ENCODE peak calls at places on chromosomes 11 and 22, in four cellular contexts. Z is cardiac fibroblast, S is omental fat pad, V is A549. P is an unnamed sample.

GRCh38 chr11:8692417-8692816 is 9.8 kb downstream of the RPL27A start:
- DNase-seq in Z (no peak), S (no peak), V (no peak), P (no peak)

GRCh38 chr22:19648419-19648929 is 65.8 kb upstream of the SEPTIN5 start:
- DNase-seq in Z (peak), S (no peak), V (no peak), P (no peak)

GRCh38 chr11:95638501-95638900 is 151.1 kb downstream of the FAM76B start:
- DNase-seq in Z (no peak), S (no peak), V (no peak), P (no peak)

GRCh38 chr22:43151251-43152000 is at the start of gene TSPO:
- DNase-seq in Z (peak), S (no peak), V (peak), P (peak)

GRCh38 chr11:102410382-102410784 is 42.2 kb downstream of the TMEM123 start:
- DNase-seq in Z (peak), S (no peak), V (no peak), P (no peak)

GRCh38 chr11:3836903-3837302 is 3.9 kb downstream of the RHOG start:
- DNase-seq in Z (no peak), S (no peak), V (no peak), P (no peak)

GRCh38 chr11:35859311-35859710 is 84.6 kb upstream of the LDLRAD3 start:
- DNase-seq in Z (peak), S (no peak), V (no peak), P (no peak)

GRCh38 chr11:38927993-38928392 is 2330.0 kb upstream of the RAG2 start:
- DNase-seq in Z (no peak), S (no peak), V (no peak), P (no peak)

GRCh38 chr11:102114032-102114431 is 3.8 kb downstream of the YAP1 start:
- DNase-seq in Z (no peak), S (no peak), V (peak), P (no peak)

GRCh38 chr11:71971676-71972075 is 27.0 kb upstream of the IL18BP start:
- DNase-seq in Z (no peak), S (no peak), V (no peak), P (no peak)

GRCh38 chr22:31800065-31800464 is 46.2 kb downstream of the DEPDC5 start:
- DNase-seq in Z (peak), S (no peak), V (peak), P (no peak)

GRCh38 chr11:73999581-74000306 is 9.1 kb downstream of the UCP3 start:
- DNase-seq in Z (no peak), S (no peak), V (no peak), P (no peak)

GRCh38 chr11:69105431-69106123 is 50.2 kb upstream of the SMIM38 start:
- DNase-seq in Z (no peak), S (no peak), V (no peak), P (no peak)

GRCh38 chr11:74205181-74205580 is 34.1 kb downstream of the PPME1 start:
- DNase-seq in Z (no peak), S (no peak), V (no peak), P (no peak)

GRCh38 chr22:24905909-24906308 is 40.6 kb downstream of the LHFPL7 start:
- DNase-seq in Z (no peak), S (no peak), V (no peak), P (no peak)

GRCh38 chr11:11525283-11525682 is 96.5 kb downstream of the GALNT18 start:
- DNase-seq in Z (no peak), S (no peak), V (no peak), P (no peak)

GRCh38 chr11:45737056-45737455 is 67.9 kb upstream of the SLC35C1 start:
- DNase-seq in Z (peak), S (no peak), V (no peak), P (no peak)

GRCh38 chr11:119236490-119236889 is 30.4 kb downstream of the CBL start:
- DNase-seq in Z (peak), S (no peak), V (no peak), P (no peak)

GRCh38 chr11:118142081-118142480 is 10.5 kb downstream of the SCN4B start:
- DNase-seq in Z (peak), S (no peak), V (peak), P (no peak)

GRCh38 chr11:119029340-119030028 is 1.2 kb downstream of the SLC37A4 start:
- DNase-seq in Z (no peak), S (no peak), V (no peak), P (peak)

GRCh38 chr11:126969865-126970479 is 30.6 kb downstream of the KIRREL3 start:
- DNase-seq in Z (peak), S (no peak), V (peak), P (no peak)

GRCh38 chr11:119691020-119691666 is 37.9 kb downstream of the NECTIN1 start:
- DNase-seq in Z (no peak), S (no peak), V (no peak), P (no peak)

GRCh38 chr22:45112136-45112879 is 51.4 kb upstream of the NUP50 start:
- DNase-seq in Z (peak), S (no peak), V (no peak), P (no peak)

GRCh38 chr22:39594411-39594810 is 23.9 kb downstream of the CACNA1I start:
- DNase-seq in Z (no peak), S (no peak), V (no peak), P (no peak)

GRCh38 chr11:58805065-58805464 is 39.4 kb downstream of the GLYATL2 start:
- DNase-seq in Z (peak), S (no peak), V (no peak), P (no peak)

GRCh38 chr22:47837703-47838102 is 1075.3 kb downstream of the TBC1D22A start:
- DNase-seq in Z (peak), S (no peak), V (peak), P (no peak)

GRCh38 chr11:37946155-37946766 is 1348.2 kb upstream of the RAG2 start:
- DNase-seq in Z (peak), S (no peak), V (peak), P (peak)

GRCh38 chr22:43534916-43535315 is 123.1 kb downstream of the MPPED1 start:
- DNase-seq in Z (no peak), S (no peak), V (no peak), P (no peak)

GRCh38 chr11:11306855-11307254 is 46.2 kb downstream of the CSNK2A3 start:
- DNase-seq in Z (no peak), S (no peak), V (no peak), P (no peak)

GRCh38 chr11:28878025-28878424 is 769.8 kb downstream of the METTL15 start:
- DNase-seq in Z (peak), S (no peak), V (peak), P (no peak)

GRCh38 chr11:118621071-118621815 is 13.8 kb downstream of the PHLDB1 start:
- DNase-seq in Z (peak), S (peak), V (no peak), P (no peak)

GRCh38 chr11:61715877-61716276 is 35.7 kb downstream of the DAGLA start:
- DNase-seq in Z (no peak), S (no peak), V (no peak), P (no peak)

GRCh38 chr11:69361466-69361865 is 67.5 kb downstream of the MYEOV start:
- DNase-seq in Z (no peak), S (no peak), V (no peak), P (no peak)

GRCh38 chr22:21714784-21715183 is 20.8 kb downstream of the YPEL1 start:
- DNase-seq in Z (no peak), S (no peak), V (no peak), P (no peak)

GRCh38 chr22:21711851-21712250 is 23.7 kb downstream of the YPEL1 start:
- DNase-seq in Z (no peak), S (no peak), V (no peak), P (no peak)

GRCh38 chr22:21714059-21714770 is 21.4 kb downstream of the YPEL1 start:
- DNase-seq in Z (no peak), S (no peak), V (no peak), P (no peak)

GRCh38 chr22:21712751-21713427 is 22.7 kb downstream of the YPEL1 start:
- DNase-seq in Z (peak), S (no peak), V (peak), P (peak)

GRCh38 chr22:21713428-21714058 is 22.1 kb downstream of the YPEL1 start:
- DNase-seq in Z (no peak), S (no peak), V (no peak), P (no peak)
- TF ChIP-seq CTCF in Z (no peak), S (no peak), V (no peak), P (no peak)

GRCh38 chr11:14904745-14905103 is 12.7 kb upstream of the CYP2R1 start:
- DNase-seq in Z (peak), S (peak), V (peak), P (peak)
- TF ChIP-seq CTCF in Z (peak), S (peak), V (peak), P (peak)

GRCh38 chr11:19301336-19301735 is 60.6 kb upstream of the E2F8 start:
- DNase-seq in Z (no peak), S (no peak), V (no peak), P (no peak)
- TF ChIP-seq CTCF in Z (no peak), S (no peak), V (no peak), P (no peak)

GRCh38 chr22:29251265-29251664 is 16.5 kb downstream of the RHBDD3 start:
- DNase-seq in Z (no peak), S (no peak), V (no peak), P (no peak)

GRCh38 chr22:29254283-29254653 is 13.5 kb downstream of the RHBDD3 start:
- DNase-seq in Z (no peak), S (no peak), V (no peak), P (no peak)

GRCh38 chr22:29255064-29255621 is 12.6 kb downstream of the RHBDD3 start:
- DNase-seq in Z (no peak), S (no peak), V (no peak), P (no peak)

GRCh38 chr22:29251981-29252978 is 15.5 kb downstream of the RHBDD3 start:
- DNase-seq in Z (no peak), S (no peak), V (no peak), P (no peak)

GRCh38 chr22:29253561-29254282 is 14.1 kb downstream of the RHBDD3 start:
- DNase-seq in Z (no peak), S (no peak), V (no peak), P (no peak)
- TF ChIP-seq CTCF in Z (no peak), S (no peak), V (no peak), P (no peak)

DNA sequence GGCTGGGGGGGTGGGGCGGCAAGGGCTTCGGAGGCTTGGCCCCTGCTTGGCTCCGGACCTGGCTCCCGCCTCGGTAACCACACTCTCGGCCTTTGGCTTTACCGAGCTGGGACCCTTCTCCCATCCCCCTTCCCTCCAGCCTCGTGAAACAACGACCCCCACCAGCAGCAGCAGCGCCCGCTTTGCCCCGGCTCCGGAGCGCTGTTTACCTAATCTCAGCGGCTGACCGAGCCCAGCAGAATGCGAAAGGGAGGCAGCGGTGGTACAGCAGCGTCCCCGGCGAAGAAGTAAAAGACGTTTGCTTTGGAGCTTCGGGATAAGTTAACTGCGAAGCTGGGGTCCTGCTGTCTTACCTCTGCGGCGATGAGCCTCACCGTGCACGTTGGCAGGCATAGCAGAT is 2.0 kb upstream of the LARGE1 start:
- DNase-seq in Z (peak), S (no peak), V (no peak), P (no peak)
- TF ChIP-seq CTCF in Z (no peak), S (no peak), V (no peak), P (no peak)

DNA sequence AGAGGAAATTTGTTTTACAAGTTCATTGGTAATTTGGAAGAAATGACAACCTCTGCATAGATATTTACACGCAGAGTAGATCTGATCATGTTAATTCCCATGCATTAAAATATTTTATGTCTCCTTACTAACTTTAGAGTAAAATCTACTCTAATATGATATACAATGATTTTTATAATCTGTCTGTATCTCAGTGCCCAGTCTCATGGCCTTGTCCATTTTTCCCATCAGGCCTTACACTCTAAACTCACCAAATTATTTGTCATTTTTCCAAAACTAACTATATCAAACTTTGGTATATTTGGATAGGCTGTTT is 12.2 kb downstream of the OR10D3 start:
- DNase-seq in Z (no peak), S (no peak), V (no peak), P (no peak)
- TF ChIP-seq CTCF in Z (no peak), S (no peak), V (no peak), P (no peak)

GRCh38 chr11:64448599-64449380 is 89.8 kb downstream of the RPS6KA4 start:
- DNase-seq in Z (peak), S (peak), V (peak), P (peak)
- TF ChIP-seq CTCF in Z (peak), S (peak), V (peak), P (peak)

DNA sequence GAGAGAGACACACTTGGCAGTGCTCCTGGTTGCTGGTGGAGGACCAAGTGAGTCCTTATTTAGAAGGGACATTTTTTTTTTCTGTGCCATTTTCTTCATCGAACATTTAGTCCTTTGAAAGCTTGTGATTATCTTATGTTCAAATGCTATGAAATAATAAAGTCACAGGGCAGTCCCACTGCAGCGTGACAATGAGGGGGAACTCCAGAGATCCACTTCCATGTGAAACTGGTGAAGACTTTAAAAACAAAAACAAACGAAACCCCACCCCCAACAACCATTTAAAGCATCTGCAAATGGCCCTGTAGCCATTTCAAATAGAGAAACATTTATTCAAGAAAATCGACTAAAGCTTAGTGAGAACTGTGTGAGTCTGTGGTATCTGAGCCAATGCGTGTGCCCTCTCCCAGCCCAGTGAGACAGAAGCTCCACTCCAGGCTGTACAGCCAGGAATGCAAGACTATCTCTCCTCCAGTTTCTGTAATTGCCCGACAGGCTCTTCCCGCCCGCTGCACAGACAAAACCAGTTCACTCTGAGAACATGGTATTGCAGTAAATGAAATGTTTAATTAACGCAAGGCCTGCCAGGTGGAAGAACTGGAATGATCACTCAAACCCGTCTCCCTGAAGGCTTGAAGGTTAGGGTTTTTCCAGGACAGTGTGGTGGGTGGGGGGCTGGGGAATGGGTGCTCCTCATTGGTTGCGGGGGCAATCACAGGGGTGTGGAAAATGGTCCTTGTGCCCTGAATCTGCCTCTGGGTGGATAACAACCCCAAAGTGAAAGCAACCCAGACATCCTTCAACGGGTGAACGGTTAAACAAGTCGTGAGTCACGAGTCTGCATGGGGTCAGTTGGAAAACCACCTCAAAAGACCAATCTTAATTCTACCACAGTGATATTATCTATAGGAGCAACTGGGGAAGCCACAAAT is 8.4 kb downstream of the KRTAP5-6 start:
- DNase-seq in Z (no peak), S (no peak), V (no peak), P (no peak)
- TF ChIP-seq CTCF in Z (no peak), S (no peak), V (no peak), P (no peak)